ENCODE peak calls at places on chromosome X, in eight cellular contexts. One of them, this sample, is unnamed.

GRCh38 chrX:48569958-48570357 is 4.3 kb upstream of the RBM3 start:
- DNase-seq in AG04450: no peak
- DNase-seq in cardiac muscle cell: no peak
- DNase-seq in ovary: no peak
- DNase-seq in right lobe of liver: no peak
- DNase-seq in HCT116: no peak
- DNase-seq in hepatocyte: no peak
- DNase-seq in esophagus squamous epithelium: no peak
- DNase-seq in this sample: no peak

GRCh38 chrX:31036895-31037294 is 34.9 kb downstream of the FTHL17 start:
- DNase-seq in cardiac muscle cell: peak; percentile 64
- DNase-seq in right lobe of liver: peak; percentile 58
- DNase-seq in AG04450: peak; percentile 1
- DNase-seq in esophagus squamous epithelium: no peak
- DNase-seq in hepatocyte: peak; percentile 55
- DNase-seq in HCT116: peak; percentile 6
- DNase-seq in ovary: peak; percentile 21
- DNase-seq in this sample: peak; percentile 58

GRCh38 chrX:23559975-23560374 is 107.3 kb upstream of the PRDX4 start:
- DNase-seq in AG04450: no peak
- DNase-seq in HCT116: no peak
- DNase-seq in cardiac muscle cell: no peak
- DNase-seq in hepatocyte: no peak
- DNase-seq in ovary: no peak
- DNase-seq in right lobe of liver: no peak
- DNase-seq in esophagus squamous epithelium: no peak
- DNase-seq in this sample: no peak

GRCh38 chrX:18271725-18272124 is 51.0 kb upstream of the BEND2 start:
- DNase-seq in esophagus squamous epithelium: no peak
- DNase-seq in AG04450: no peak
- DNase-seq in right lobe of liver: no peak
- DNase-seq in hepatocyte: no peak
- DNase-seq in HCT116: no peak
- DNase-seq in cardiac muscle cell: no peak
- DNase-seq in ovary: no peak
- DNase-seq in this sample: no peak

GRCh38 chrX:48025561-48025960 is 18.8 kb downstream of the SPACA5 start:
- DNase-seq in cardiac muscle cell: peak; percentile 73
- DNase-seq in right lobe of liver: no peak
- DNase-seq in hepatocyte: peak; percentile 74
- DNase-seq in AG04450: peak; percentile 20
- DNase-seq in esophagus squamous epithelium: no peak
- DNase-seq in ovary: peak; percentile 35
- DNase-seq in HCT116: peak; percentile 64
- DNase-seq in this sample: peak; percentile 76

GRCh38 chrX:138986866-138987265 is 275.3 kb upstream of the FGF13 start:
- DNase-seq in right lobe of liver: no peak
- DNase-seq in AG04450: no peak
- DNase-seq in HCT116: no peak
- DNase-seq in esophagus squamous epithelium: no peak
- DNase-seq in hepatocyte: no peak
- DNase-seq in ovary: no peak
- DNase-seq in cardiac muscle cell: no peak
- DNase-seq in this sample: no peak

GRCh38 chrX:1564750-1565683 is 26.4 kb upstream of the AKAP17A start:
- DNase-seq in AG04450: no peak
- DNase-seq in HCT116: no peak
- DNase-seq in ovary: no peak
- DNase-seq in hepatocyte: no peak
- DNase-seq in cardiac muscle cell: no peak
- DNase-seq in esophagus squamous epithelium: no peak
- DNase-seq in right lobe of liver: no peak
- DNase-seq in this sample: no peak

GRCh38 chrX:53287493-53288138 is 6.2 kb upstream of the IQSEC2 start:
- DNase-seq in hepatocyte: peak; percentile 60
- DNase-seq in HCT116: peak; percentile 22
- DNase-seq in cardiac muscle cell: peak; percentile 4
- DNase-seq in AG04450: no peak
- DNase-seq in esophagus squamous epithelium: no peak
- DNase-seq in right lobe of liver: no peak
- DNase-seq in ovary: peak; percentile 41
- DNase-seq in this sample: no peak

GRCh38 chrX:28966335-28966734 is 379.1 kb downstream of the IL1RAPL1 start:
- DNase-seq in esophagus squamous epithelium: no peak
- DNase-seq in AG04450: no peak
- DNase-seq in ovary: no peak
- DNase-seq in cardiac muscle cell: no peak
- DNase-seq in right lobe of liver: no peak
- DNase-seq in HCT116: no peak
- DNase-seq in hepatocyte: no peak
- DNase-seq in this sample: no peak

GRCh38 chrX:111322231-111322855 is 52.1 kb upstream of the CAPN6 start:
- DNase-seq in HCT116: no peak
- DNase-seq in hepatocyte: no peak
- DNase-seq in ovary: no peak
- DNase-seq in esophagus squamous epithelium: no peak
- DNase-seq in AG04450: no peak
- DNase-seq in cardiac muscle cell: no peak
- DNase-seq in right lobe of liver: no peak
- DNase-seq in this sample: no peak

GRCh38 chrX:96004386-96004785 is 680.3 kb upstream of the DIAPH2 start:
- DNase-seq in right lobe of liver: no peak
- DNase-seq in esophagus squamous epithelium: no peak
- DNase-seq in cardiac muscle cell: no peak
- DNase-seq in HCT116: no peak
- DNase-seq in ovary: no peak
- DNase-seq in hepatocyte: no peak
- DNase-seq in AG04450: peak; percentile 38
- DNase-seq in this sample: no peak

GRCh38 chrX:155534800-155535199 is 76.4 kb upstream of the F8A3 start:
- DNase-seq in AG04450: no peak
- DNase-seq in cardiac muscle cell: no peak
- DNase-seq in ovary: no peak
- DNase-seq in esophagus squamous epithelium: no peak
- DNase-seq in right lobe of liver: no peak
- DNase-seq in HCT116: no peak
- DNase-seq in hepatocyte: no peak
- DNase-seq in this sample: no peak

GRCh38 chrX:66766318-66766717 is 127.4 kb upstream of the EDA2R start:
- DNase-seq in cardiac muscle cell: peak; percentile 4
- DNase-seq in hepatocyte: no peak
- DNase-seq in esophagus squamous epithelium: no peak
- DNase-seq in HCT116: no peak
- DNase-seq in AG04450: no peak
- DNase-seq in ovary: peak; percentile 4
- DNase-seq in right lobe of liver: no peak
- DNase-seq in this sample: no peak

GRCh38 chrX:120262781-120263719 is 12.4 kb downstream of the ZBTB33 start:
- DNase-seq in AG04450: no peak
- DNase-seq in HCT116: no peak
- DNase-seq in esophagus squamous epithelium: no peak
- DNase-seq in ovary: no peak
- DNase-seq in right lobe of liver: no peak
- DNase-seq in hepatocyte: no peak
- DNase-seq in cardiac muscle cell: no peak
- DNase-seq in this sample: no peak

GRCh38 chrX:102712967-102713677 is 874 bp downstream of the GPRASP2 start:
- DNase-seq in hepatocyte: peak; percentile 72
- DNase-seq in esophagus squamous epithelium: no peak
- DNase-seq in right lobe of liver: peak; percentile 62
- DNase-seq in AG04450: no peak
- DNase-seq in cardiac muscle cell: peak; percentile 35
- DNase-seq in HCT116: no peak
- DNase-seq in ovary: peak; percentile 78
- DNase-seq in this sample: peak; percentile 57

GRCh38 chrX:46376246-46376885 is 168.9 kb downstream of the ZNF674 start:
- DNase-seq in hepatocyte: peak; percentile 69
- DNase-seq in right lobe of liver: no peak
- DNase-seq in esophagus squamous epithelium: no peak
- DNase-seq in HCT116: peak; percentile 56
- DNase-seq in ovary: no peak
- DNase-seq in cardiac muscle cell: peak; percentile 48
- DNase-seq in AG04450: peak; percentile 11
- DNase-seq in this sample: peak; percentile 61

GRCh38 chrX:153738056-153738605 is 13.5 kb downstream of the ABCD1 start:
- DNase-seq in ovary: no peak
- DNase-seq in hepatocyte: no peak
- DNase-seq in HCT116: no peak
- DNase-seq in AG04450: no peak
- DNase-seq in right lobe of liver: no peak
- DNase-seq in cardiac muscle cell: no peak
- DNase-seq in esophagus squamous epithelium: no peak
- DNase-seq in this sample: no peak

GRCh38 chrX:107601326-107601725 is 27.0 kb upstream of the PRPS1 start:
- DNase-seq in hepatocyte: no peak
- DNase-seq in right lobe of liver: no peak
- DNase-seq in AG04450: no peak
- DNase-seq in esophagus squamous epithelium: no peak
- DNase-seq in ovary: no peak
- DNase-seq in cardiac muscle cell: no peak
- DNase-seq in HCT116: no peak
- DNase-seq in this sample: no peak

GRCh38 chrX:37348237-37349130 is 680 bp upstream of the PRRG1 start:
- DNase-seq in esophagus squamous epithelium: no peak
- DNase-seq in hepatocyte: peak; percentile 18
- DNase-seq in right lobe of liver: no peak
- DNase-seq in ovary: no peak
- DNase-seq in cardiac muscle cell: no peak
- DNase-seq in AG04450: peak; percentile 63
- DNase-seq in HCT116: no peak
- DNase-seq in this sample: no peak

GRCh38 chrX:53435997-53436396 is 1.8 kb upstream of the HSD17B10 start:
- DNase-seq in HCT116: peak; percentile 51
- DNase-seq in esophagus squamous epithelium: no peak
- DNase-seq in ovary: peak; percentile 58
- DNase-seq in AG04450: no peak
- DNase-seq in hepatocyte: peak; percentile 71
- DNase-seq in cardiac muscle cell: peak; percentile 67
- DNase-seq in right lobe of liver: peak; percentile 72
- DNase-seq in this sample: peak; percentile 84

GRCh38 chrX:153819398-153820083 is 10.8 kb downstream of the PDZD4 start:
- DNase-seq in esophagus squamous epithelium: no peak
- DNase-seq in hepatocyte: no peak
- DNase-seq in AG04450: no peak
- DNase-seq in ovary: no peak
- DNase-seq in HCT116: no peak
- DNase-seq in cardiac muscle cell: no peak
- DNase-seq in right lobe of liver: no peak
- DNase-seq in this sample: no peak

GRCh38 chrX:24428518-24428917 is 36.6 kb upstream of the PDK3 start:
- DNase-seq in cardiac muscle cell: no peak
- DNase-seq in esophagus squamous epithelium: no peak
- DNase-seq in AG04450: no peak
- DNase-seq in right lobe of liver: no peak
- DNase-seq in hepatocyte: no peak
- DNase-seq in HCT116: no peak
- DNase-seq in ovary: no peak
- DNase-seq in this sample: no peak

GRCh38 chrX:54921427-54922021 is 900 bp downstream of the TRO start:
- DNase-seq in hepatocyte: peak; percentile 86
- DNase-seq in HCT116: no peak
- DNase-seq in right lobe of liver: peak; percentile 57
- DNase-seq in esophagus squamous epithelium: no peak
- DNase-seq in cardiac muscle cell: peak; percentile 88
- DNase-seq in AG04450: peak; percentile 48
- DNase-seq in ovary: peak; percentile 77
- DNase-seq in this sample: no peak

GRCh38 chrX:16143968-16144367 is 20.6 kb downstream of the GRPR start:
- DNase-seq in right lobe of liver: no peak
- DNase-seq in esophagus squamous epithelium: no peak
- DNase-seq in ovary: no peak
- DNase-seq in cardiac muscle cell: no peak
- DNase-seq in HCT116: no peak
- DNase-seq in hepatocyte: no peak
- DNase-seq in AG04450: no peak
- DNase-seq in this sample: no peak
- H3K27me3 ChIP-seq in right lobe of liver: no peaks in the 10 kb centered on the region
- H3K27me3 ChIP-seq in esophagus squamous epithelium: no peaks in the 10 kb centered on the region
- H3K27me3 ChIP-seq in ovary: no peaks in the 10 kb centered on the region
- H3K27me3 ChIP-seq in cardiac muscle cell: no peaks in the 10 kb centered on the region
- H3K27me3 ChIP-seq in HCT116: no peaks in the 10 kb centered on the region
- H3K27me3 ChIP-seq in hepatocyte: no peaks in the 10 kb centered on the region
- H3K27me3 ChIP-seq in AG04450: no peaks in the 10 kb centered on the region
- H3K27me3 ChIP-seq in this sample: peaks cover 6% of the 10 kb centered on the region

GRCh38 chrX:2689773-2690666 is 1.1 kb upstream of the CD99 start:
- DNase-seq in AG04450: no peak
- DNase-seq in hepatocyte: peak; percentile 87
- DNase-seq in cardiac muscle cell: no peak
- DNase-seq in HCT116: no peak
- DNase-seq in ovary: peak; percentile 52
- DNase-seq in right lobe of liver: peak; percentile 65
- DNase-seq in esophagus squamous epithelium: no peak
- DNase-seq in this sample: no peak
- H3K4me3 ChIP-seq in AG04450: peak overlapping the region; percentile 78
- H3K4me3 ChIP-seq in hepatocyte: no peak overlapping the region
- H3K4me3 ChIP-seq in cardiac muscle cell: peak overlapping the region; percentile 92
- H3K4me3 ChIP-seq in HCT116: no peak overlapping the region
- H3K4me3 ChIP-seq in ovary: peak overlapping the region; percentile 95
- H3K4me3 ChIP-seq in right lobe of liver: peak overlapping the region; percentile 83
- H3K4me3 ChIP-seq in esophagus squamous epithelium: peak overlapping the region; percentile 83
- H3K4me3 ChIP-seq in this sample: peak overlapping the region; percentile 80

GRCh38 chrX:129981207-129981553 is 1.3 kb upstream of the BCORL1 start:
- DNase-seq in hepatocyte: no peak
- DNase-seq in right lobe of liver: no peak
- DNase-seq in AG04450: no peak
- DNase-seq in ovary: no peak
- DNase-seq in HCT116: no peak
- DNase-seq in cardiac muscle cell: no peak
- DNase-seq in esophagus squamous epithelium: no peak
- DNase-seq in this sample: no peak

GRCh38 chrX:129980043-129980442 is 2.4 kb upstream of the BCORL1 start:
- DNase-seq in right lobe of liver: no peak
- DNase-seq in AG04450: no peak
- DNase-seq in cardiac muscle cell: peak; percentile 27
- DNase-seq in HCT116: no peak
- DNase-seq in hepatocyte: peak; percentile 44
- DNase-seq in ovary: peak; percentile 64
- DNase-seq in esophagus squamous epithelium: no peak
- DNase-seq in this sample: no peak

GRCh38 chrX:129980540-129981206 is 1.8 kb upstream of the BCORL1 start:
- DNase-seq in hepatocyte: peak; percentile 71
- DNase-seq in right lobe of liver: peak; percentile 77
- DNase-seq in ovary: peak; percentile 74
- DNase-seq in esophagus squamous epithelium: no peak
- DNase-seq in AG04450: no peak
- DNase-seq in cardiac muscle cell: peak; percentile 73
- DNase-seq in HCT116: no peak
- DNase-seq in this sample: peak; percentile 79

GRCh38 chrX:129979207-129979920 is 3.1 kb upstream of the BCORL1 start:
- DNase-seq in esophagus squamous epithelium: no peak
- DNase-seq in right lobe of liver: no peak
- DNase-seq in HCT116: no peak
- DNase-seq in AG04450: no peak
- DNase-seq in hepatocyte: no peak
- DNase-seq in cardiac muscle cell: peak; percentile 15
- DNase-seq in ovary: peak; percentile 42
- DNase-seq in this sample: no peak

GRCh38 chrX:129976441-129976840 is 6.0 kb upstream of the BCORL1 start:
- DNase-seq in hepatocyte: no peak
- DNase-seq in AG04450: no peak
- DNase-seq in HCT116: no peak
- DNase-seq in esophagus squamous epithelium: no peak
- DNase-seq in right lobe of liver: no peak
- DNase-seq in ovary: no peak
- DNase-seq in cardiac muscle cell: no peak
- DNase-seq in this sample: no peak
- H3K27me3 ChIP-seq in hepatocyte: no peaks in the 10 kb centered on the region
- H3K27me3 ChIP-seq in AG04450: peaks cover 6% of the 10 kb centered on the region
- H3K27me3 ChIP-seq in HCT116: no peaks in the 10 kb centered on the region
- H3K27me3 ChIP-seq in esophagus squamous epithelium: no peaks in the 10 kb centered on the region
- H3K27me3 ChIP-seq in right lobe of liver: no peaks in the 10 kb centered on the region
- H3K27me3 ChIP-seq in ovary: no peaks in the 10 kb centered on the region
- H3K27me3 ChIP-seq in cardiac muscle cell: no peaks in the 10 kb centered on the region
- H3K27me3 ChIP-seq in this sample: no peaks in the 10 kb centered on the region

GRCh38 chrX:15913161-15913560 is 58.5 kb upstream of the AP1S2 start:
- DNase-seq in hepatocyte: no peak
- DNase-seq in ovary: no peak
- DNase-seq in right lobe of liver: no peak
- DNase-seq in HCT116: no peak
- DNase-seq in esophagus squamous epithelium: no peak
- DNase-seq in cardiac muscle cell: no peak
- DNase-seq in AG04450: no peak
- DNase-seq in this sample: no peak
- H3K4me3 ChIP-seq in hepatocyte: no peak overlapping the region
- H3K4me3 ChIP-seq in ovary: no peak overlapping the region
- H3K4me3 ChIP-seq in right lobe of liver: no peak overlapping the region
- H3K4me3 ChIP-seq in HCT116: no peak overlapping the region
- H3K4me3 ChIP-seq in esophagus squamous epithelium: no peak overlapping the region
- H3K4me3 ChIP-seq in cardiac muscle cell: no peak overlapping the region
- H3K4me3 ChIP-seq in AG04450: no peak overlapping the region
- H3K4me3 ChIP-seq in this sample: no peak overlapping the region